ENCODE peak calls at places on chromosome 1, in seven cellular contexts. D, Q, X, L, M, W and P are unnamed samples.

GRCh38 chr1:34779526-34779925 is 1.5 kb upstream of the GJB3 start:
- DNase-seq in W (no peak), X (no peak), L (no peak), D (no peak), M (no peak), Q (no peak), P (no peak)

GRCh38 chr1:58784758-58785423 is 1.0 kb upstream of the JUN start:
- DNase-seq in L (peak; percentile 59), M (peak; percentile 94), X (peak; percentile 90), D (peak; percentile 92), Q (peak; percentile 88), W (peak; percentile 84), P (peak; percentile 61)

GRCh38 chr1:82392513-82392912 is 591.8 kb downstream of the ADGRL2 start:
- DNase-seq in D (peak; percentile 77), X (peak; percentile 85), L (no peak), M (peak; percentile 34), Q (no peak), W (no peak), P (no peak)

GRCh38 chr1:9069324-9070100 is at the start of gene SLC2A5:
- DNase-seq in M (no peak), Q (peak; percentile 96), X (no peak), L (peak; percentile 88), W (no peak), D (peak; percentile 54), P (peak; percentile 87)

GRCh38 chr1:213107613-213108012 is 56.6 kb downstream of the RPS6KC1 start:
- DNase-seq in Q (no peak), X (no peak), L (no peak), W (no peak), D (no peak), M (no peak), P (no peak)

GRCh38 chr1:183024352-183025337 is 1.4 kb downstream of the LAMC1 start:
- DNase-seq in W (no peak), X (no peak), M (no peak), D (no peak), L (no peak), Q (peak; percentile 24), P (no peak)

GRCh38 chr1:167121375-167122120 is 27.7 kb downstream of the STYXL2 start:
- DNase-seq in D (peak; percentile 20), W (peak; percentile 58), Q (no peak), L (no peak), X (peak; percentile 28), M (no peak), P (no peak)

GRCh38 chr1:91622586-91622985 is 121.9 kb downstream of the CDC7 start:
- DNase-seq in M (no peak), D (no peak), W (no peak), X (peak; percentile 14), L (no peak), Q (no peak), P (no peak)

GRCh38 chr1:56376188-56376984 is 203.0 kb downstream of the PLPP3 start:
- DNase-seq in D (peak; percentile 60), L (no peak), X (peak; percentile 77), W (no peak), Q (no peak), M (peak; percentile 31), P (no peak)

GRCh38 chr1:6342031-6342430 is 51.5 kb downstream of the ACOT7 start:
- DNase-seq in M (no peak), D (peak; percentile 9), Q (no peak), L (no peak), X (no peak), W (no peak), P (no peak)

GRCh38 chr1:181651276-181651675 is 168.0 kb downstream of the CACNA1E start:
- DNase-seq in X (no peak), W (no peak), Q (no peak), M (no peak), L (no peak), D (no peak), P (no peak)

GRCh38 chr1:100050139-100050538 is 80.3 kb downstream of the SLC35A3 start:
- DNase-seq in Q (peak; percentile 26), D (no peak), M (no peak), L (no peak), X (no peak), W (no peak), P (no peak)

GRCh38 chr1:109640285-109640865 is 15.5 kb upstream of the GSTM4 start:
- DNase-seq in Q (peak; percentile 84), M (peak; percentile 55), L (peak; percentile 73), X (no peak), W (peak; percentile 58), D (peak; percentile 66), P (peak; percentile 77)

GRCh38 chr1:93495911-93496310 is 48.0 kb downstream of the FNBP1L start:
- DNase-seq in L (no peak), W (no peak), D (no peak), X (no peak), M (no peak), Q (no peak), P (no peak)

GRCh38 chr1:226958300-226958699 is 18.2 kb downstream of the COQ8A start:
- DNase-seq in D (no peak), M (no peak), W (no peak), Q (no peak), X (no peak), L (no peak), P (no peak)

DNA sequence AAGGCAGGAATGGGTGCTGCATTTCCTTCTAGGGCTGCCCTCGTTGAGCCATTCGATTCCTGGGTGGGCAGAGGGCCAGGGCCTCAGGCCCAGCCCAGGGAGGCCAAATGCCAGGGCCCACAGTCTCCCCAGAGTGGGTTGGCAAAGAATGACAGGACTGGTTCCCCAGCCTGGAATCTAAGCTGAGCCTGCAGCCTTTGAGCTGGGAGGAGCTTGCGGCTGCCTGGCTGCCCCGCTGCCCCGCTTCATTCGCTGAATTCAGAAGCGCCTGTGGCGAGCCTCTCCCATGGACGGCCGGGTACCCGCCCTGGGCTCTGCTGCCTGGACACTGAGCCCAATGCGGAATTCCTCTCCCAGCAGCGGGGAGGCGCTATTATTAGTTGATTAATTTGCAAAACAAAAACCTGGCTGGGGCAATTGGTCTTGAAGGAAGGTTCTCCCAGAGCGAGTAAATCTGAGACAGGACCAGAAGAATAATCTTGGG is 32.3 kb upstream of the TARDBP start:
- DNase-seq in M (peak; percentile 31), W (no peak), D (peak; percentile 33), Q (no peak), L (no peak), X (peak; percentile 64), P (no peak)
- TF ChIP-seq CTCF in M (peak; percentile 32), W (no peak), D (peak; percentile 11), Q (no peak), L (peak; percentile 20), X (peak; percentile 24), P (peak; percentile 14)

GRCh38 chr1:240487493-240487892 is 124.5 kb downstream of the GREM2 start:
- DNase-seq in W (no peak), M (no peak), D (no peak), Q (no peak), L (no peak), X (no peak), P (no peak)
- TF ChIP-seq CTCF in W (no peak), M (no peak), D (no peak), Q (no peak), L (no peak), X (no peak), P (no peak)

GRCh38 chr1:232628335-232629214 is 1.4 kb downstream of the SIPA1L2 start:
- DNase-seq in W (peak; percentile 45), M (peak; percentile 52), L (no peak), X (peak; percentile 44), D (peak; percentile 48), Q (peak; percentile 10), P (no peak)
- TF ChIP-seq CTCF in W (peak; percentile 52), M (peak; percentile 38), L (no peak), X (peak; percentile 29), D (peak; percentile 37), Q (no peak), P (no peak)

GRCh38 chr1:113874017-113874879 is 2.7 kb upstream of the PTPN22 start:
- DNase-seq in Q (peak; percentile 76), X (peak; percentile 74), M (peak; percentile 8), L (no peak), D (peak; percentile 6), W (peak; percentile 33), P (no peak)
- TF ChIP-seq CTCF in Q (peak; percentile 60), X (peak; percentile 32), M (peak; percentile 5), L (peak; percentile 55), D (peak; percentile 21), W (no peak), P (peak; percentile 53)